ENCODE peak calls at places on chromosomes 3 and 15, in four cellular contexts. O is A673, G is SW480, T is AG10803. Q is an unnamed sample.

GRCh38 chr3:107705046-107705445 is 182.3 kb downstream of the BBX start:
- DNase-seq in O (peak), G (no peak), T (peak), Q (no peak)

GRCh38 chr15:47961401-47962090 is 159.2 kb upstream of the SLC24A5 start:
- DNase-seq in O (peak), G (no peak), T (no peak), Q (no peak)

GRCh38 chr3:180117381-180118163 is 80.8 kb upstream of the PEX5L start:
- DNase-seq in O (no peak), G (no peak), T (no peak), Q (no peak)

GRCh38 chr3:52291508-52292181 is 4.0 kb downstream of the GLYCTK start:
- DNase-seq in O (no peak), G (no peak), T (no peak), Q (no peak)

GRCh38 chr3:5006755-5007202 is 27.5 kb downstream of the BHLHE40 start:
- DNase-seq in O (no peak), G (no peak), T (no peak), Q (no peak)

GRCh38 chr3:89098964-89099585 is 8.3 kb upstream of the EPHA3 start:
- DNase-seq in O (peak), G (peak), T (peak), Q (peak)

GRCh38 chr3:120399372-120399771 is 50.2 kb upstream of the LRRC58 start:
- DNase-seq in O (no peak), G (no peak), T (no peak), Q (no peak)

GRCh38 chr3:38084019-38084968 is 45.3 kb downstream of the DLEC1 start:
- DNase-seq in O (peak), G (peak), T (peak), Q (peak)

GRCh38 chr3:130963878-130964277 is 62.7 kb downstream of the ASTE1 start:
- DNase-seq in O (peak), G (peak), T (peak), Q (peak)

Q was measured in RKO.